ENCODE peak calls at places on chromosome 17, in eight cellular contexts. N is neuronal stem cell; U is CD8-positive, alpha-beta T cell; D is neural progenitor cell; K is stomach; P is SK-N-SH; J is NT2/D1; A is CD4-positive, CD25-positive, alpha-beta regulatory T cell. M is an unnamed sample.

GRCh38 chr17:73422121-73422520 is 110.3 kb upstream of the CDC42EP4 start:
- DNase-seq in N (no peak), U (no peak), D (no peak), K (no peak), P (no peak), J (no peak), A (no peak), M (no peak)

GRCh38 chr17:74810699-74811485 is 34.7 kb upstream of the NAT9 start:
- DNase-seq in N (no peak), U (no peak), D (no peak), K (no peak), P (no peak), J (no peak), A (no peak), M (no peak)

GRCh38 chr17:76293106-76293505 is 15.0 kb downstream of the QRICH2 start:
- DNase-seq in N (no peak), U (no peak), D (no peak), K (no peak), P (no peak), J (no peak), A (no peak), M (no peak)

GRCh38 chr17:29138991-29139682 is 41.1 kb downstream of the MYO18A start:
- DNase-seq in N (no peak), U (no peak), D (no peak), K (peak; percentile 46), P (no peak), J (no peak), A (no peak), M (no peak)

GRCh38 chr17:42438600-42439567 is 15.8 kb upstream of the CAVIN1 start:
- DNase-seq in N (no peak), U (peak; percentile 50), D (no peak), K (peak; percentile 46), P (no peak), J (no peak), A (no peak), M (peak; percentile 24)

GRCh38 chr17:48131216-48131824 is 23.8 kb downstream of the SNX11 start:
- DNase-seq in N (peak; percentile 72), U (peak; percentile 50), D (peak; percentile 93), K (peak; percentile 40), P (peak; percentile 82), J (peak; percentile 78), A (peak; percentile 31), M (peak; percentile 24)

GRCh38 chr17:55056530-55056929 is 88.0 kb downstream of the STXBP4 start:
- DNase-seq in N (no peak), U (no peak), D (no peak), K (peak; percentile 58), P (peak; percentile 13), J (no peak), A (no peak), M (no peak)

GRCh38 chr17:29059281-29059680 is 16.3 kb downstream of the PIPOX start:
- DNase-seq in N (no peak), U (no peak), D (no peak), K (no peak), P (no peak), J (no peak), A (no peak), M (no peak)

GRCh38 chr17:78180083-78180482 is 6.8 kb downstream of the TK1 start:
- DNase-seq in N (no peak), U (no peak), D (no peak), K (no peak), P (no peak), J (no peak), A (no peak), M (no peak)

GRCh38 chr17:82959242-82959930 is 119.6 kb upstream of the ZNF750 start:
- DNase-seq in N (no peak), U (no peak), D (no peak), K (peak; percentile 14), P (no peak), J (no peak), A (no peak), M (no peak)

GRCh38 chr17:31493656-31494155 is 102.2 kb downstream of the RAB11FIP4 start:
- DNase-seq in N (no peak), U (peak; percentile 42), D (no peak), K (no peak), P (no peak), J (no peak), A (no peak), M (no peak)
- H3K4me3 ChIP-seq in N (no peak overlapping the region), U (peak overlapping the region; percentile 20), D (no peak overlapping the region), K (no peak overlapping the region), P (no peak overlapping the region), J (no peak overlapping the region), A (peak overlapping the region; percentile 59), M (peak overlapping the region; percentile 46)

GRCh38 chr17:5182597-5183409 is 8.9 kb downstream of the ZNF594 start:
- DNase-seq in N (no peak), U (no peak), D (no peak), K (no peak), P (no peak), J (no peak), A (no peak), M (no peak)
- H3K9me3 ChIP-seq in N (peaks cover 100% of the 10 kb centered on the region), U (peaks cover 41% of the 10 kb centered on the region), D (peaks cover 95% of the 10 kb centered on the region), K (peaks cover 82% of the 10 kb centered on the region), P (peaks cover 73% of the 10 kb centered on the region), J (peaks cover 99% of the 10 kb centered on the region), A (peaks cover 77% of the 10 kb centered on the region), M (peaks cover 73% of the 10 kb centered on the region)

GRCh38 chr17:4054446-4054845 is 88.4 kb downstream of the ZZEF1 start:
- DNase-seq in N (no peak), U (no peak), D (no peak), K (no peak), P (no peak), J (no peak), A (no peak), M (no peak)

GRCh38 chr17:4045477-4045876 is 81.2 kb upstream of the ATP2A3 start:
- DNase-seq in N (no peak), U (no peak), D (no peak), K (no peak), P (no peak), J (no peak), A (no peak), M (no peak)

GRCh38 chr17:4048218-4048617 is 84.0 kb upstream of the ATP2A3 start:
- DNase-seq in N (no peak), U (no peak), D (no peak), K (no peak), P (no peak), J (no peak), A (no peak), M (no peak)

GRCh38 chr17:4053596-4053995 is 89.2 kb downstream of the ZZEF1 start:
- DNase-seq in N (no peak), U (no peak), D (no peak), K (no peak), P (no peak), J (no peak), A (no peak), M (no peak)

DNA sequence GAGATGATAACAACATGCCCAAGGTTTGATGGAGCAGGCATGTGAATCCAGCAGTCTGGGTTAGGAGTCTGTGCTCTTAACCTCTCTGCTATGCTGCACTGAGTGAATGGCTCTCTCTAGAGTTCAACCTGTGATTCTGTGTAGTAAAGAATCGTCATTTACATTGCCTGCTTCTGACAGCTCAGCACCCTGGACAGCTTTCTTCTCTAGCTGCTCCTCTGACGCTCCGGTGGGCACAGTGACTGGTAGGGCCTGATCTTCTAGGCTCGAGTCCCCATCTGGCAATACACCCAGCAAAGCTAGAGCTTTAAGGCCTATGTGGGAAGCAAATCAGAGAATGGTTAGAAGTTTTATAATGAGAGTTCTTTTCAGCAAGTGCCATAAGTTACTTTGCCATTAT is 85.3 kb upstream of the ATP2A3 start:
- DNase-seq in N (no peak), U (no peak), D (peak; percentile 28), K (no peak), P (no peak), J (no peak), A (no peak), M (no peak)
- H3K36me3 ChIP-seq in N (peaks cover 91% of the 10 kb centered on the region), U (peaks cover 69% of the 10 kb centered on the region), D (peaks cover 3% of the 10 kb centered on the region), K (peaks cover 100% of the 10 kb centered on the region), P (peaks cover 73% of the 10 kb centered on the region), J (peaks cover 70% of the 10 kb centered on the region), A (peaks cover 92% of the 10 kb centered on the region), M (peaks cover 64% of the 10 kb centered on the region)

DNA sequence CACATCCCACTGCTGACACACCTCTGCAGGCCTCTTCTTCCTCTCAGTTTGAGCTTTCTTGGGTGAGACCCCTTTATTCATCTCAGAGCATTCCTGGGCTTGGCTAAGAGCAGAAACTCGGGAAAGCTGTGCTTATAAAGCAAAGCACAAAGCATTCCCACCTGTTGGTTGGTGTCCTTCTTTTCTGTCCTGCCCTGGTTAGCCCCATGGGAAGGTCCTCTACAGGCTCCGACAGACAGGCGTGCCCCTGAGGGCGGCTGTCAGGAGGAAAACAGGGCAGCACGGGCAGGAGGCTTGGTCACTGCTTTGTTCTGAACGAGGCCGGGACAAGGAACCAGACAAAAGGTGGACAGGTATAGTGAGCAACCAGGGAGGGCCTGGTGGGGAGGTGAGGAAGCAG is 1.9 kb downstream of the MEOX1 start:
- DNase-seq in N (no peak), U (no peak), D (no peak), K (no peak), P (no peak), J (no peak), A (no peak), M (no peak)
- H3K4me3 ChIP-seq in N (no peak overlapping the region), U (no peak overlapping the region), D (no peak overlapping the region), K (peak overlapping the region; percentile 13), P (no peak overlapping the region), J (no peak overlapping the region), A (peak overlapping the region; percentile 86), M (no peak overlapping the region)

DNA sequence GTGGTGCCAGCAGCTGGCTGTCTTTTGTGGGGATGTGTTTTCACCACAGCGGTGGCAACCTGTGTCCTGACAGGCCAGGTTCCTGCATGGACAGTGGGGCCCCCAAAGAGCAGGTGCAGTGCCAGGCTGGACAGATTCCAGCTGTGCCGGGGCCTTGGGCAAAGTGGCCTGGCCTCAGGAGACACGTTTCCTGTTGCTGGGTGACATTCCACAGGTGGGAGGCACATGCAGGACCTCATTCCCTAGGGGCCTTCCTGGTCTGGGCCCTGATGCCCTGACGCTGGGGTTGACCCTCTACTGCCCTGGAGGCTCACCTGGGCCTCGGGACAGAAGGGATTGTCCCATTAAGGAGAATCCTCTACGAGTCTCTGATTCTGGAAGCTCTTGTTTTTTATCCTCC is 182.4 kb downstream of the RAB11FIP4 start:
- DNase-seq in N (no peak), U (no peak), D (no peak), K (no peak), P (peak; percentile 16), J (no peak), A (no peak), M (no peak)
- H3K9me3 ChIP-seq in N (no peaks in the 10 kb centered on the region), U (no peaks in the 10 kb centered on the region), D (no peaks in the 10 kb centered on the region), K (no peaks in the 10 kb centered on the region), P (no peaks in the 10 kb centered on the region), J (no peaks in the 10 kb centered on the region), A (no peaks in the 10 kb centered on the region), M (no peaks in the 10 kb centered on the region)

GRCh38 chr17:16140854-16141253 is 74.5 kb downstream of the NCOR1 start:
- DNase-seq in N (no peak), U (no peak), D (no peak), K (no peak), P (no peak), J (no peak), A (no peak), M (no peak)

DNA sequence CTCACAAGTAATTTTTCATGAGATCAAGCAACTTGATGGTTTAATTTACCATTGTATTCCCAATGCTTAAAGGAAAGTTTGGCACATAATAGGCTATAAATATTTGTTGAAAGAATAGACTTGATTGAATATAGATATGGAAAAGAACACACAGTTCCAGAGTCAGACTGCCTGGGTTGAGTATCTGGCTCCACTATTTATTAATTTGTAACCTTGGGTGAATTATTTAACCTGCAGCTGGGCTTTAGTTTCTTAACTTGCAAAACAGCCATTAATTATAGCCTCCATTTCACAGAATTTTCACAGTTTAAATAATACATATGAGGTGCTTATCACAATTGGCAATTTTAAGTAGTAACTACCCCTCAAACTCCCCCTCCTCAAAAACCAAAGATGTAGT is 73.6 kb downstream of the NCOR1 start:
- DNase-seq in N (no peak), U (no peak), D (no peak), K (no peak), P (no peak), J (no peak), A (no peak), M (no peak)
- H3K36me3 ChIP-seq in N (peaks cover 95% of the 10 kb centered on the region), U (peaks cover 39% of the 10 kb centered on the region), D (peaks cover 36% of the 10 kb centered on the region), K (peaks cover 86% of the 10 kb centered on the region), P (peaks cover 60% of the 10 kb centered on the region), J (peaks cover 49% of the 10 kb centered on the region), A (peaks cover 79% of the 10 kb centered on the region), M (peaks cover 27% of the 10 kb centered on the region)

M was measured in CD8-positive, alpha-beta memory T cell.